ENCODE peak calls at places on chromosomes 6 and 20, in nine cellular contexts. X is CD8-positive, alpha-beta T cell; F is lower lobe of right lung; G is transverse colon; Q is fibroblast of lung; T is endothelial cell of umbilical vein; C is naive thymus-derived CD4-positive, alpha-beta T cell; K is astrocyte; U is IMR-90. I is an unnamed sample.

GRCh38 chr6:152091201-152091600 is 283.7 kb downstream of the ESR1 start:
- DNase-seq in X (no peak), C (no peak), U (no peak), F (no peak), K (no peak), G (no peak), T (peak), Q (no peak), I (no peak)

GRCh38 chr6:3162067-3162497 is 4.7 kb upstream of the TUBB2A start:
- DNase-seq in C (no peak), T (no peak), K (no peak), G (no peak), F (no peak), X (no peak), Q (no peak), U (no peak), I (no peak)

GRCh38 chr20:24781061-24781980 is 167.7 kb upstream of the CST7 start:
- DNase-seq in T (no peak), U (peak), F (peak), X (no peak), G (no peak), K (no peak), C (no peak), Q (peak), I (peak)

GRCh38 chr6:20931093-20931492 is 396.8 kb downstream of the CDKAL1 start:
- DNase-seq in F (no peak), C (no peak), G (no peak), U (no peak), Q (peak), K (no peak), T (no peak), X (no peak), I (no peak)

GRCh38 chr6:130324657-130325056 is 41.2 kb upstream of the TMEM200A start:
- DNase-seq in U (peak), C (no peak), F (no peak), K (peak), T (no peak), X (no peak), Q (peak), G (no peak), I (no peak)

GRCh38 chr6:5979650-5980427 is 26.9 kb downstream of the NRN1 start:
- DNase-seq in Q (no peak), K (peak), C (no peak), X (no peak), G (no peak), U (peak), F (no peak), T (no peak), I (no peak)

GRCh38 chr6:155408981-155409380 is 46.7 kb downstream of the NOX3 start:
- DNase-seq in C (no peak), U (no peak), G (no peak), F (no peak), Q (no peak), T (no peak), K (no peak), X (no peak), I (no peak)

GRCh38 chr6:75609639-75610590 is 8.2 kb downstream of the SENP6 start:
- DNase-seq in C (no peak), X (no peak), K (peak), U (peak), Q (peak), F (no peak), T (peak), G (no peak), I (no peak)

GRCh38 chr6:31588871-31589650 is 3.0 kb downstream of the LST1 start:
- DNase-seq in Q (no peak), C (no peak), U (no peak), X (no peak), K (no peak), T (no peak), G (no peak), F (no peak), I (no peak)

GRCh38 chr6:31460361-31461025 is 37.5 kb upstream of the MICB start:
- DNase-seq in F (no peak), X (no peak), G (no peak), C (no peak), U (no peak), T (no peak), K (no peak), Q (no peak), I (no peak)

GRCh38 chr20:44488551-44488950 is 12.9 kb downstream of the TTPAL start:
- DNase-seq in G (no peak), Q (no peak), K (no peak), C (no peak), X (no peak), U (no peak), F (no peak), T (no peak), I (no peak)

GRCh38 chr6:108948252-108948651 is 100.0 kb downstream of the ARMC2 start:
- DNase-seq in G (no peak), Q (no peak), U (no peak), F (no peak), C (no peak), K (no peak), X (no peak), T (peak), I (no peak)

GRCh38 chr6:79048611-79049010 is 29.4 kb downstream of the PHIP start:
- DNase-seq in F (no peak), Q (peak), G (no peak), K (no peak), T (peak), X (no peak), C (no peak), U (peak), I (no peak)

GRCh38 chr6:53581161-53581560 is 36.3 kb upstream of the GCLC start:
- DNase-seq in G (no peak), F (no peak), C (no peak), X (no peak), T (no peak), U (peak), K (peak), Q (peak), I (no peak)

GRCh38 chr20:2297352-2297717 is 1.5 kb downstream of the TGM3 start:
- DNase-seq in X (no peak), K (no peak), T (no peak), U (no peak), C (no peak), F (no peak), Q (no peak), G (no peak), I (no peak)

GRCh38 chr6:108737594-108738546 is 110.4 kb upstream of the ARMC2 start:
- DNase-seq in Q (peak), X (no peak), K (peak), U (peak), F (no peak), T (peak), C (no peak), G (peak), I (no peak)

GRCh38 chr20:21303872-21304586 is 898 bp downstream of the XRN2 start:
- DNase-seq in C (no peak), X (no peak), U (peak), F (no peak), Q (peak), K (no peak), T (no peak), G (no peak), I (no peak)

GRCh38 chr6:36596359-36596758 is 2.2 kb downstream of the SRSF3 start:
- DNase-seq in Q (no peak), C (no peak), X (no peak), F (no peak), U (no peak), G (peak), T (no peak), K (no peak), I (no peak)

GRCh38 chr20:10924628-10925266 is 250.9 kb upstream of the JAG1 start:
- DNase-seq in G (no peak), C (no peak), T (no peak), F (no peak), K (peak), Q (peak), X (no peak), U (peak), I (no peak)

GRCh38 chr6:149615805-149616204 is 32.7 kb downstream of the KATNA1 start:
- DNase-seq in Q (no peak), K (no peak), G (no peak), C (no peak), U (no peak), F (no peak), X (no peak), T (no peak), I (no peak)

GRCh38 chr6:150996968-150997367 is 131.5 kb downstream of the MTHFD1L start:
- DNase-seq in U (no peak), C (no peak), X (no peak), Q (no peak), G (no peak), K (no peak), T (no peak), F (no peak), I (no peak)

GRCh38 chr6:42898891-42899361 is 16.9 kb upstream of the PTCRA start:
- DNase-seq in X (peak), T (peak), U (peak), K (peak), F (peak), C (peak), Q (peak), G (peak), I (no peak)

GRCh38 chr20:37651932-37652331 is 41.9 kb upstream of the CTNNBL1 start:
- DNase-seq in T (peak), X (no peak), U (no peak), F (peak), K (no peak), Q (peak), C (no peak), G (peak), I (no peak)

GRCh38 chr20:18663932-18664331 is 76.1 kb downstream of the DTD1 start:
- DNase-seq in X (no peak), U (peak), K (peak), F (no peak), G (no peak), Q (peak), T (no peak), C (no peak), I (no peak)

GRCh38 chr20:44544178-44544719 is 22.4 kb upstream of the SERINC3 start:
- DNase-seq in Q (no peak), G (no peak), X (no peak), C (no peak), F (no peak), U (no peak), T (no peak), K (no peak), I (no peak)

GRCh38 chr6:18684343-18684742 is 297.2 kb downstream of the RNF144B start:
- DNase-seq in F (no peak), U (no peak), C (no peak), K (no peak), G (no peak), X (no peak), T (no peak), Q (no peak), I (no peak)

GRCh38 chr6:18680842-18681241 is 293.7 kb downstream of the RNF144B start:
- DNase-seq in X (no peak), K (no peak), T (no peak), F (no peak), G (no peak), C (no peak), U (no peak), Q (no peak), I (no peak)

GRCh38 chr6:18681828-18682503 is 294.8 kb downstream of the RNF144B start:
- DNase-seq in C (no peak), U (no peak), F (no peak), K (no peak), Q (no peak), T (no peak), G (no peak), X (no peak), I (no peak)
- H3K27ac ChIP-seq in C (no peak), U (no peak), F (no peak), K (no peak), Q (no peak), T (no peak), G (no peak), X (no peak), I (no peak)

GRCh38 chr6:379367-380181 is 12.0 kb upstream of the IRF4 start:
- DNase-seq in Q (no peak), T (no peak), U (no peak), G (no peak), F (no peak), X (no peak), C (no peak), K (no peak), I (no peak)
- H3K27ac ChIP-seq in Q (no peak), T (no peak), U (no peak), G (no peak), F (no peak), X (no peak), C (no peak), K (no peak), I (no peak)

GRCh38 chr6:127225497-127225896 is 41.2 kb upstream of the RNF146 start:
- DNase-seq in C (no peak), Q (no peak), G (no peak), X (no peak), K (no peak), T (no peak), F (no peak), U (no peak), I (no peak)
- H3K27ac ChIP-seq in C (no peak), Q (no peak), G (no peak), X (no peak), K (no peak), T (no peak), F (no peak), U (no peak), I (no peak)

GRCh38 chr6:87806635-87807034 is 104.6 kb upstream of the AKIRIN2 start:
- DNase-seq in U (no peak), F (no peak), T (no peak), G (no peak), Q (no peak), X (no peak), C (no peak), K (no peak), I (no peak)

GRCh38 chr6:87799651-87800050 is 97.6 kb upstream of the AKIRIN2 start:
- DNase-seq in U (no peak), Q (no peak), F (no peak), C (no peak), T (no peak), G (no peak), K (no peak), X (no peak), I (no peak)

GRCh38 chr6:87807423-87807978 is 105.5 kb upstream of the AKIRIN2 start:
- DNase-seq in K (no peak), U (no peak), Q (no peak), X (no peak), F (no peak), C (no peak), T (no peak), G (no peak), I (no peak)

GRCh38 chr6:87806098-87806497 is 104.1 kb upstream of the AKIRIN2 start:
- DNase-seq in G (no peak), C (no peak), F (no peak), X (no peak), U (no peak), K (no peak), Q (no peak), T (no peak), I (no peak)

GRCh38 chr6:87803784-87804183 is 101.8 kb upstream of the AKIRIN2 start:
- DNase-seq in U (no peak), K (no peak), C (no peak), T (no peak), Q (no peak), F (no peak), X (no peak), G (no peak), I (no peak)
- H3K27ac ChIP-seq in U (no peak), K (no peak), C (no peak), T (no peak), Q (no peak), F (no peak), X (no peak), G (no peak), I (no peak)

GRCh38 chr20:53678990-53679596 is 85.5 kb upstream of the ZNF217 start:
- DNase-seq in C (no peak), U (peak), K (no peak), X (no peak), F (no peak), T (no peak), Q (peak), G (no peak), I (no peak)

GRCh38 chr20:53679597-53680309 is 86.1 kb upstream of the ZNF217 start:
- DNase-seq in C (no peak), Q (no peak), U (no peak), F (no peak), K (no peak), G (no peak), T (no peak), X (no peak), I (no peak)

GRCh38 chr20:53677447-53678314 is 84.0 kb upstream of the ZNF217 start:
- DNase-seq in K (peak), F (peak), Q (peak), X (no peak), U (peak), T (peak), C (peak), G (peak), I (peak)

GRCh38 chr20:53676987-53677386 is 83.3 kb upstream of the ZNF217 start:
- DNase-seq in Q (no peak), U (no peak), T (no peak), F (no peak), G (no peak), C (no peak), K (no peak), X (no peak), I (no peak)

GRCh38 chr20:53678315-53678989 is 84.8 kb upstream of the ZNF217 start:
- DNase-seq in Q (no peak), T (no peak), X (no peak), G (no peak), F (no peak), U (peak), C (no peak), K (no peak), I (no peak)
- H3K27ac ChIP-seq in Q (no peak), T (no peak), X (no peak), G (peak), F (peak), U (no peak), C (peak), K (no peak), I (no peak)

DNA sequence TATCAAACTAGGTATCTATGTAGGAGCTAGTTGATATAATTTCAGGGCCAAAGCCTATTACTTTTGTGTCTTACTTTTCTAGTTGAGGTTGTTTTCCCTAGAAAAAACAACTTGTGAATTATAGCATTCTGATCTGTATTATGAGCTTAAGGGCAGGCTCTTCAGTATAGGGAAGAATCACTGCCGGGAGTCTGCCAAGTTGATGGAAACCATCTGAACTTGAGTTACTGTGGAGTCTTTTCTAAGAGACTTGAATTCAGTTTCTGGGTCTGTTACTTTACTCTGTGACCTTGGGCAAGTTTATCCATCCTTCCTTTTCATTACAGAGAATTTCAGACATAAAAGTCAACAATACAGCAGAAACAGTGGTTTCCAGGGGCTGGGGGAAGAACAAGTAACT is 2.1 kb upstream of the CASS4 start:
- DNase-seq in X (no peak), F (no peak), U (no peak), C (no peak), G (no peak), K (no peak), Q (peak), T (no peak), I (no peak)
- H3K27ac ChIP-seq in X (no peak), F (peak), U (peak), C (peak), G (peak), K (no peak), Q (peak), T (no peak), I (no peak)

GRCh38 chr20:50710492-50711063 is 19.2 kb upstream of the RIPOR3 start:
- DNase-seq in F (no peak), G (no peak), X (no peak), T (no peak), C (no peak), U (peak), K (peak), Q (no peak), I (no peak)
- H3K27ac ChIP-seq in F (peak), G (no peak), X (no peak), T (no peak), C (no peak), U (no peak), K (no peak), Q (no peak), I (no peak)

I was measured in substantia nigra.